ENCODE peak calls at places on chromosome 2, in six cellular contexts. E is spleen, C is WERI-Rb-1, K is ovary, W is body of pancreas, G is K562. A is an unnamed sample.

GRCh38 chr2:150607471-150607870 is 120.0 kb upstream of the RND3 start:
- DNase-seq in W (no peak), E (no peak), K (no peak), C (no peak), G (no peak), A (peak)

GRCh38 chr2:42223822-42224268 is 54.7 kb downstream of the EML4 start:
- DNase-seq in G (no peak), C (no peak), E (no peak), W (no peak), K (no peak), A (no peak)

GRCh38 chr2:136225950-136226835 is 108.2 kb upstream of the CXCR4 start:
- DNase-seq in G (no peak), K (no peak), E (peak), W (no peak), C (no peak), A (no peak)

GRCh38 chr2:221385716-221386115 is 186.4 kb downstream of the EPHA4 start:
- DNase-seq in W (no peak), E (no peak), G (no peak), C (no peak), K (no peak), A (no peak)

GRCh38 chr2:27185331-27186026 is 26.4 kb upstream of the ATRAID start:
- DNase-seq in W (peak), K (no peak), C (peak), E (no peak), G (no peak), A (no peak)

GRCh38 chr2:37829202-37829601 is 95.9 kb upstream of the RMDN2 start:
- DNase-seq in K (no peak), G (no peak), E (peak), C (peak), W (no peak), A (no peak)

GRCh38 chr2:156518160-156518559 is 82.0 kb downstream of the GPD2 start:
- DNase-seq in E (no peak), C (no peak), G (no peak), K (no peak), W (no peak), A (no peak)

GRCh38 chr2:82731824-82732223 is 1727.3 kb downstream of the SUCLG1 start:
- DNase-seq in K (no peak), W (no peak), C (no peak), G (no peak), E (no peak), A (no peak)

GRCh38 chr2:192286093-192286701 is 91.5 kb upstream of the TMEFF2 start:
- DNase-seq in E (no peak), K (no peak), C (peak), W (no peak), G (no peak), A (no peak)

GRCh38 chr2:118097657-118098056 is 9.4 kb downstream of the INSIG2 start:
- DNase-seq in W (no peak), K (no peak), G (peak), C (no peak), E (no peak), A (no peak)

GRCh38 chr2:112217854-112218253 is 37.0 kb downstream of the ZC3H8 start:
- DNase-seq in G (no peak), E (no peak), C (no peak), K (no peak), W (no peak), A (no peak)

GRCh38 chr2:206423147-206423546 is 20.2 kb upstream of the ADAM23 start:
- DNase-seq in W (no peak), E (no peak), G (peak), C (no peak), K (no peak), A (no peak)

GRCh38 chr2:230184727-230185578 is 34.8 kb downstream of the SP110 start:
- DNase-seq in E (no peak), G (no peak), K (no peak), C (no peak), W (no peak), A (no peak)

GRCh38 chr2:122000556-122001340 is 245.3 kb downstream of the TSN start:
- DNase-seq in W (no peak), K (no peak), G (no peak), C (no peak), E (no peak), A (no peak)

GRCh38 chr2:134917958-134918517 is 584 bp upstream of the CCNT2 start:
- DNase-seq in C (no peak), G (no peak), K (no peak), E (peak), W (peak), A (no peak)

DNA sequence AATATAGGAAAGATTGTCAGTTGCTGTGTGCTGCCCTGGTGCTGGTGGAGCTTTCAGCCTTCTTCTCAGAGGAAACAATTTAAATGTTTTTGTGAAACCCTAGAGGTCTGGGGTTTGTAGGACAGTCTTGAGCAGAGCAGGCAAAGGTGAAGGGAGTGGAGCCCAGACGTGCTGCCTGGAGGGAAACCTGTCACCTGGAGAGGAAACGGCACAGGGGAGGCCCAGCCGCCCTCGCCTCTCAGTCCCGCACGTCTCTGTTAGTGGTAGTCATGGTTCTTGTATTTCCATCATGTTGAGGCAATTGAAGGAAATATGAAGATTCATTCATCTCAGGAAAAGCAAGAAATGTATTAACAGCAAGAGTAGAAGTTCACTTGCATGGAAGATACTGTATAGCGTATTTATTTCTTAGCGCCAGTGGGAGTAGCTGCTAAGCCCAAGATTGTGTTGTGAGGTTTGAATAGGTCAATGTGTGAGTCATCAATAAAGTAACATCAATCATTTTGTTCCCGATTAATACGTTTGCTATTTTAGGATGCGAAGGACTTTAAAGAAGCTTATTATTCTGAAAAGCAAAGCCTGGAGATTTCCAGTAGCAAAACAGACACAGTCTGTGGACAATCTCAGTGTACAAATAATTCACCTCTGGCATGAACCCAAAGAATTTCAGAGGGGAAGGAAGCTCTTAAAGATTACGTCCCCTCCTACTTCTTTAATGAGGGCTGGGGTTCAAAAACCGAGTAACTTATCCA is 70.4 kb downstream of the LRRFIP1 start:
- DNase-seq in C (no peak), E (peak), K (no peak), W (no peak), G (no peak), A (no peak)
- H3K27ac ChIP-seq in C (no peak), E (peak), K (no peak), W (no peak), G (no peak), A (peak)

DNA sequence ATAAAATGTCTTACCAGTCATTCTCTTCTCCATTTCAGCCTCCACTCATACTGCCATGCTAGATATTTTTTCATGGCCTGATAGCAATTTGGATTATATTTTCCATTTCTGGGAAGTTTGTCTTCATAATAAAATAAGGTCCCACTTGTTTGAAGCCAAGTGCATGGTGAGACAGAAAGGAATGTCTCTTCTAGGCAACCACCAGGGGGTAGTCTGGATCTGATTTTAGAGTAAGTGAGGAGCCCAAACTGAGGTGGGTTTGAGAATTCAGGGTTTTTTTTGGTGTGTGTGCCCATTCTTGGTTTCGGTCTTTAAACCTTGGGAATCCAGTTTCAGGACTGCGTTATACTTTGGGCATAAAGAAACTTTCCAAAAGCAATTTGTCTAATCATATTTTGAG is 315.5 kb downstream of the RPRM start:
- DNase-seq in G (no peak), W (peak), C (peak), K (no peak), E (no peak), A (peak)
- TF ChIP-seq CTCF in G (no peak), W (peak), C (peak), K (no peak), E (peak), A (peak)

GRCh38 chr2:68690851-68691250 is 43.8 kb upstream of the ARHGAP25 start:
- DNase-seq in G (no peak), E (no peak), K (no peak), C (no peak), W (no peak), A (no peak)
- H3K4me3 ChIP-seq in G (no peak), E (no peak), K (no peak), C (no peak), W (no peak), A (no peak)

DNA sequence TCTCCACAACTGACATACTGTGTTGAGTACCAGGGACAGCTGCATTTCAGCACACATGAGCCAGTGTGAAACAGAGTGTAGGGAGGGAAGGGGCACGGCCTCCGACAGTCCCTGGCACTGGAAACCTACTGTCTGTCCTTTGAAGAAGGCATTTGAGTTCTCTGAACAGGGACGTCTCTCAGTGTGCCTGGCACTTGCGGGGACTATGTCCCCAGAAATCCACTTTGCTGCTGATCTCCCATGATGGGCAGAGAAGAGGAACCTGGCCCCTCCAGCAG is 48.1 kb downstream of the PLB1 start:
- DNase-seq in W (no peak), C (no peak), E (no peak), G (no peak), K (no peak), A (no peak)
- H3K27ac ChIP-seq in W (no peak), C (no peak), E (no peak), G (no peak), K (no peak), A (no peak)

GRCh38 chr2:176650811-176651559 is 381.7 kb downstream of the MTX2 start:
- DNase-seq in C (no peak), G (no peak), E (no peak), K (no peak), W (no peak), A (no peak)

GRCh38 chr2:176648691-176649297 is 379.6 kb downstream of the MTX2 start:
- DNase-seq in K (no peak), C (no peak), G (no peak), W (no peak), E (no peak), A (no peak)

GRCh38 chr2:176652300-176653182 is 383.3 kb downstream of the MTX2 start:
- DNase-seq in K (no peak), W (peak), G (peak), E (no peak), C (peak), A (peak)

GRCh38 chr2:176647325-176648155 is 378.3 kb downstream of the MTX2 start:
- DNase-seq in G (no peak), C (no peak), K (no peak), W (no peak), E (no peak), A (no peak)

GRCh38 chr2:176650101-176650500 is 380.9 kb downstream of the MTX2 start:
- DNase-seq in C (no peak), W (no peak), E (no peak), K (no peak), G (peak), A (no peak)
- TF ChIP-seq CTCF in C (no peak), W (no peak), E (peak), K (no peak), G (no peak), A (peak)

A was measured in DND-41.